ENCODE peak calls at places on chromosomes 1 and 21, in five cellular contexts. P, J, E, Q and H are unnamed samples.

GRCh38 chr1:200659269-200659668 is 10.4 kb downstream of the DDX59 start:
- DNase-seq in P (peak), J (no peak), E (peak), Q (no peak), H (no peak)

GRCh38 chr1:77487631-77488030 is 194.8 kb downstream of the ZZZ3 start:
- DNase-seq in P (no peak), J (no peak), E (no peak), Q (no peak), H (no peak)

GRCh38 chr1:37989381-37989930 is 366 bp downstream of the SF3A3 start:
- DNase-seq in P (no peak), J (peak), E (no peak), Q (no peak), H (no peak)

GRCh38 chr1:224769987-224770693 is 154.0 kb downstream of the CNIH3 start:
- DNase-seq in P (no peak), J (no peak), E (no peak), Q (peak), H (no peak)

GRCh38 chr1:180027949-180028445 is 73.4 kb downstream of the CEP350 start:
- DNase-seq in P (no peak), J (no peak), E (no peak), Q (no peak), H (no peak)

GRCh38 chr21:45957986-45958610 is 23.5 kb upstream of the COL6A1 start:
- DNase-seq in P (no peak), J (no peak), E (no peak), Q (no peak), H (no peak)

GRCh38 chr1:230891413-230891812 is 23.1 kb upstream of the C1orf198 start:
- DNase-seq in P (no peak), J (no peak), E (no peak), Q (no peak), H (no peak)

GRCh38 chr1:203127672-203128611 is at the start of gene ADORA1:
- DNase-seq in P (peak), J (peak), E (no peak), Q (peak), H (no peak)

GRCh38 chr21:41559658-41560599 is 52.0 kb upstream of the TMPRSS2 start:
- DNase-seq in P (no peak), J (no peak), E (no peak), Q (no peak), H (peak)

GRCh38 chr1:92168657-92169056 is 49.1 kb upstream of the C1orf146 start:
- DNase-seq in P (no peak), J (no peak), E (no peak), Q (no peak), H (no peak)

GRCh38 chr1:7519181-7519860 is 251.8 kb upstream of the VAMP3 start:
- DNase-seq in P (no peak), J (no peak), E (no peak), Q (no peak), H (no peak)

GRCh38 chr1:218565333-218565732 is 220.2 kb downstream of the TGFB2 start:
- DNase-seq in P (no peak), J (no peak), E (no peak), Q (no peak), H (no peak)

GRCh38 chr1:115409097-115409852 is 71.2 kb upstream of the NGF start:
- DNase-seq in P (no peak), J (no peak), E (no peak), Q (no peak), H (no peak)

GRCh38 chr1:41659159-41659495 is 174.6 kb upstream of the EDN2 start:
- DNase-seq in P (no peak), J (no peak), E (no peak), Q (no peak), H (no peak)

GRCh38 chr1:31583082-31583994 is 7.0 kb downstream of the TINAGL1 start:
- DNase-seq in P (no peak), J (no peak), E (no peak), Q (no peak), H (no peak)

GRCh38 chr1:156359973-156360372 is 9.0 kb upstream of the RHBG start:
- DNase-seq in P (no peak), J (peak), E (no peak), Q (no peak), H (no peak)

GRCh38 chr1:38989979-38990378 is 1.1 kb upstream of the AKIRIN1 start:
- DNase-seq in P (no peak), J (no peak), E (no peak), Q (no peak), H (no peak)

GRCh38 chr1:212532469-212533235 is 75.9 kb upstream of the ATF3 start:
- DNase-seq in P (no peak), J (no peak), E (no peak), Q (no peak), H (no peak)

GRCh38 chr21:25569711-25570110 is 37.6 kb downstream of the MRPL39 start:
- DNase-seq in P (no peak), J (no peak), E (no peak), Q (no peak), H (no peak)

GRCh38 chr1:37795340-37796110 is 1.9 kb downstream of the MANEAL start:
- DNase-seq in P (no peak), J (peak), E (peak), Q (no peak), H (no peak)

GRCh38 chr1:2151252-2151651 is 43.3 kb downstream of the FAAP20 start:
- DNase-seq in P (no peak), J (no peak), E (no peak), Q (no peak), H (no peak)

GRCh38 chr1:2146836-2147517 is 47.6 kb downstream of the FAAP20 start:
- DNase-seq in P (no peak), J (no peak), E (no peak), Q (no peak), H (no peak)

GRCh38 chr1:2145946-2146835 is 48.4 kb downstream of the FAAP20 start:
- DNase-seq in P (no peak), J (no peak), E (no peak), Q (no peak), H (no peak)

GRCh38 chr1:2150836-2151235 is 43.7 kb downstream of the FAAP20 start:
- DNase-seq in P (no peak), J (no peak), E (no peak), Q (no peak), H (no peak)

DNA sequence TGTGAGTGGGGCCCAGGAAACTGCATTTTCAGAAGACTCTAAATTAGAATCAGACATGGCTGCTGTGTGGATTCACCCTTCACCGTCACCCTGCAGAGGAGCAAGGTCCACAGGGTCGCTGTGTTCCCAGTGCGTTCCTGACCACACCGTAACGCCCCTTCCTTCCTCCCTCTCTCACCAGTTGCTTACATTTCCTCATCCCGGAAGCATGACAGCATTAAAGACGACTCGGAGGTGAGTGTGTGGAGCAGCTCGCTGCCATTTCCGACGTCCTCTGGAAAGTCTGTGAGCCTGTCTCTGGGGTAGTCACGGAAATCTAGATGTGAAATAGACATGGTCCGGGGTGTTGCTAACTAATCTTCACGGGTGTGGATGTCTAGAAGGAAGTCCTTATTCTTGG is 45.9 kb downstream of the FAAP20 start:
- DNase-seq in P (no peak), J (no peak), E (no peak), Q (no peak), H (no peak)
- TF ChIP-seq SRF in P (no peak), J (no peak), E (no peak), Q (no peak), H (no peak)

GRCh38 chr1:36350659-36351171 is 27.3 kb upstream of the EVA1B start:
- DNase-seq in P (no peak), J (no peak), E (no peak), Q (no peak), H (no peak)
- TF ChIP-seq JUND in P (peak), J (no peak), E (no peak), Q (no peak), H (no peak)

GRCh38 chr1:208206092-208206698 is 38.0 kb downstream of the PLXNA2 start:
- DNase-seq in P (no peak), J (no peak), E (no peak), Q (no peak), H (no peak)

GRCh38 chr1:208208132-208208487 is 36.1 kb downstream of the PLXNA2 start:
- DNase-seq in P (no peak), J (no peak), E (no peak), Q (no peak), H (no peak)

GRCh38 chr1:208205216-208206013 is 38.8 kb downstream of the PLXNA2 start:
- DNase-seq in P (no peak), J (no peak), E (no peak), Q (no peak), H (no peak)

GRCh38 chr1:208209286-208209685 is 34.9 kb downstream of the PLXNA2 start:
- DNase-seq in P (no peak), J (no peak), E (no peak), Q (no peak), H (no peak)

DNA sequence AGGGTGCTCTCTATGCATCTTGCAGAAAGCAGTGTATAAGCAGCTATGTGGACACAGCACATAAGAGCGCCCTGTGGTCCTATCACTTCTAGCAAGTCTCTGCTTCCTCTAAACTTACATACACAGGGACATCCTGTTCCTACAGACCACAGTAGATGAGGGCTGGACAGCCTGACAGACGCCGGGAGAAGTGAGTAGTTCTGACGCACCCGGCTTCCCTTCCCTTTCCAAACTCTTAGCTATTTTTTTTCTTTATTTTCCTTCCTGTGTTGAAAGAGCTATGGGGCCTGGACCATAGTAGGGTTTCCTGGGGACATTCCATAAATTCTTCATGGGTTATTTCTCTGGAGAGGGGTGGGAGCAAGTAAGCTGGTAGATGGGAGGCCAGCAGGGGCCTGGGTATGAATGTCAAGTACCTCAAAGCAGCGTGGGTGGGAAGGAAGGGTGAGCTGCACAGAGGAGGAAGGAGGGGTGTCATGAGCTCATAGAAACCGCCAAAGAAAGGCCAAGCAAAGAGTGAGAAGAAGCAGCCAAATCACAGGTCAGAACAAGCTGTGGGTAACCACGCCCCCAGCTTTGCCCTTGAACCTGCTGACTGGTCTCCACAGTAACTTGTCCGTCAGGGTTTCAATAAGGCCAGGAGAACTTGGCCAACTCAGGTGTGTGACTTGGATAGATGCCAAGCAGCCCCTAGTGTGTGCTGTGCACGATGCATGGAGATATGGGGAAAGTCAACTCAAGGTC is 36.6 kb downstream of the PLXNA2 start:
- DNase-seq in P (no peak), J (no peak), E (no peak), Q (peak), H (no peak)
- TF ChIP-seq SRF in P (no peak), J (no peak), E (no peak), Q (no peak), H (no peak)

GRCh38 chr1:242245255-242245654 is 246.4 kb upstream of the MAP1LC3C start:
- DNase-seq in P (no peak), J (no peak), E (no peak), Q (no peak), H (no peak)
- TF ChIP-seq JUND in P (no peak), J (no peak), E (no peak), Q (no peak), H (no peak)

DNA sequence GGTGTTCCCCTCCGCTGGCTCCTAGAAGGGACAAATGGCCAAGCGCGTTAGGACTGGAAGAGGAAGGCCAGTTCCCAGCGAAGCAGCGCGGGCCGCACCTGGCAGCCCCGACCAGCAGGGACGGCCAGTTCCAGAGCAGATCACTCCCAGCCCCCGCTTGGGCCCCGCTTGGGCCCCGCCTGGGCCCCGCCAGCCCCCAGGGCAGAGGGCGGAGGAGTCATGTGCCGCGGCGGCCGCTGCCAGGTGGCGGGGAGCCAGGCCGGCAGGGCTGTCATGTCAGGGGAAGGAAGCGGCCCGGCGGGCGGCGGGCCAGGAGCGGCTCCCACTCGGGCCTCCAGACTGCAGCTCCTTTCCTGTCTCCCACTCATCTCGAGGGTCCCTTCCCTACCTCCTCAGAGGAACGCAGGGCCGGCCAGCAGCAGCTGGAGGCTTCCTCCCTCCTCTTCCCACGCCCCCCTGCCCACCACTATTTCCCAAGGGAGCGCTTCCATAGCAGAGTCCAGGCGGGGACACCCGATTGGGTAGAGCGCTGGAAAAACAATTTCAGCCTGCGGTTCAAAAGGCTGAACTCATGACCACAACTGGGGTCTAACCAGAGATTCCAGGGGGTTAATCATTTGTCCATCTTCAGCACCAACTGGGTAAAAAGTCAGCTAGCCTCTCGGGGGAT is 16.5 kb downstream of the ZNF697 start:
- DNase-seq in P (no peak), J (peak), E (no peak), Q (peak), H (no peak)
- TF ChIP-seq SRF in P (no peak), J (no peak), E (no peak), Q (no peak), H (no peak)

GRCh38 chr21:38800046-38800758 is 5.5 kb upstream of the ETS2 start:
- DNase-seq in P (no peak), J (no peak), E (no peak), Q (no peak), H (no peak)

GRCh38 chr21:38797470-38797869 is 8.3 kb upstream of the ETS2 start:
- DNase-seq in P (peak), J (peak), E (no peak), Q (peak), H (no peak)

GRCh38 chr21:38798081-38798480 is 7.6 kb upstream of the ETS2 start:
- DNase-seq in P (no peak), J (no peak), E (no peak), Q (no peak), H (no peak)

GRCh38 chr21:38796426-38796825 is 9.3 kb upstream of the ETS2 start:
- DNase-seq in P (no peak), J (no peak), E (no peak), Q (no peak), H (no peak)

DNA sequence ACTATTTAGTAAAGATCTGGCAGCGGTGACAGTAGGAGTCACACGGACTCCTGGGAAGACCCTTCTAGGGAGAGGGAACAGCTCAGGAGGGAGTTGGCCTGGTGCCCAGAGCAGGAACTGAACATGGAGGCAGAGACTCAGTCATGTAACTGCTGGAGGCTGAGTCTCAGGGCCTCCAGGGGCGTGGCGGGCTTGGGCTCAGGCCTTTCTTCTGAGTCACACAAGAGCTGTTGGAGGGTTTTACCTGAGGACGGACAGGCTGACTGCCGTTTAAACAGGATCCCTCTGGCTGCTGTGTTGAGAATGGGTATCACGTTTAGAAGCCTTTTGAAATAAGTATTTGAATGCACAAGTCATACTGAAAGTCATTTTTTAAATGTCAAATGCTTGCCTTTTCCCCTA is 7.2 kb upstream of the ETS2 start:
- DNase-seq in P (peak), J (peak), E (no peak), Q (no peak), H (no peak)
- TF ChIP-seq JUND in P (no peak), J (peak), E (no peak), Q (no peak), H (no peak)

DNA sequence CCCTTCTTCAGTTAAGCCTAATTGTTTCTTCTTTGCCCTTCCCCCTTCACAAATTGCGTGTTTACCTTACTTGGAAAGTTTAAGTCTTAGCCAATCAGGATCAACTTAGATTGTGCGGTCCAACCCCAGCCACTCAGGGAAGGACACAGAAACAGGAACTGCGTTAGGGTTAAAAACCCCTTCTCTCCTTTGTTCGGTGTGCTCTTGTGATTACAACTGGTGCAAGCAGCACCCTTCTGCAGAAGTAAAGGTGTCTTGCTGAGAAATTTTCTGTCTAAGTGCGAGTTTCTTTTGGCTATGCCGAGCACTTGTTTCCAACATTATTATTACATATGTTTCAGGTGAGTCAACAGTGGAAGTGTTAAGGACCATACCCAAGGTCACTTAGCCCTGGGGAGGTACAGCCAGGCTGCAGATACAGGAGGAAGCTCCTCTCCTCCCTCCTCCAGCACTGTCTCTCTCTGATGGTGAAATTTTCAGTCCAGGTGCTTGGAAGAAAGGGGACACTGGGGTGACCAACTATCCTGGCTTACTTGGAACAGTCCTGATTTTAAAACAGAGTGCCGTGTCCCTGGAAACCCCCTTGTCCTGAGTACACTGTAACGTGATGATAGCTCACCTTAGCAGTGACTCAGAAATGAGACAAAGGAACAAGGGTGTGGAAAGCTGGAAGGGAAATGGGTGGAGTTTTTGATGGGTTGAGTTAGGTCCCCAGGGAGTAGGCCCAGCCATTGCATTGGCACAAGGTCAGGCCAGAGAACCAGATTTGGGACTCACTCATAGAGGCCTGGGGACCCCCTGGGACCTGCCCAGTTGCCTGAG is 68.7 kb upstream of the KLHDC7A start:
- DNase-seq in P (no peak), J (no peak), E (no peak), Q (no peak), H (no peak)
- TF ChIP-seq SRF in P (no peak), J (no peak), E (no peak), Q (no peak), H (no peak)